ENCODE peak calls at places on chromosomes 5 and 9, in ten cellular contexts. R is ureter; C is COR-L47; A is H7; S is activated CD4-positive, CD25-positive, alpha-beta regulatory T cell; P is Ammon's horn; K is GM12878; I is mesenteric fat pad; J is aorta; L is cerebellar cortex. T is an unnamed sample.

GRCh38 chr5:131810510-131811249 is 13.9 kb upstream of the FNIP1 start:
- DNase-seq in R (no peak), C (peak; percentile 12), A (peak; percentile 57), S (no peak), P (peak; percentile 17), K (no peak), I (no peak), J (no peak), L (peak; percentile 21), T (no peak)

GRCh38 chr9:6930827-6931226 is 173.1 kb downstream of the KDM4C start:
- DNase-seq in R (no peak), C (no peak), A (no peak), S (no peak), P (no peak), K (no peak), I (no peak), J (no peak), L (no peak), T (no peak)

GRCh38 chr5:73997936-73998335 is 371.9 kb downstream of the ARHGEF28 start:
- DNase-seq in R (no peak), C (no peak), A (no peak), S (no peak), P (no peak), K (no peak), I (no peak), J (no peak), L (no peak), T (no peak)

GRCh38 chr9:24257726-24258125 is 288.0 kb downstream of the IZUMO3 start:
- DNase-seq in R (no peak), C (peak; percentile 55), A (no peak), S (no peak), P (no peak), K (no peak), I (no peak), J (no peak), L (peak; percentile 64), T (no peak)

GRCh38 chr9:92048924-92049625 is 66.1 kb downstream of the SPTLC1 start:
- DNase-seq in R (no peak), C (no peak), A (peak; percentile 44), S (no peak), P (no peak), K (no peak), I (no peak), J (no peak), L (no peak), T (no peak)

GRCh38 chr9:135804588-135805421 is 102.5 kb downstream of the CAMSAP1 start:
- DNase-seq in R (no peak), C (no peak), A (peak; percentile 91), S (no peak), P (no peak), K (no peak), I (no peak), J (peak; percentile 32), L (no peak), T (no peak)

GRCh38 chr9:136543280-136543679 is 2.6 kb downstream of the NOTCH1 start:
- DNase-seq in R (no peak), C (no peak), A (no peak), S (no peak), P (no peak), K (no peak), I (no peak), J (no peak), L (no peak), T (no peak)

GRCh38 chr9:36867672-36868471 is 166.2 kb downstream of the PAX5 start:
- DNase-seq in R (no peak), C (peak; percentile 70), A (no peak), S (no peak), P (no peak), K (no peak), I (no peak), J (no peak), L (no peak), T (no peak)

GRCh38 chr5:51433052-51433710 is 49.9 kb downstream of the ISL1 start:
- DNase-seq in R (no peak), C (no peak), A (no peak), S (no peak), P (no peak), K (no peak), I (no peak), J (no peak), L (no peak), T (no peak)

GRCh38 chr9:12785251-12785880 is 10.5 kb downstream of the LURAP1L start:
- DNase-seq in R (peak; percentile 45), C (no peak), A (no peak), S (no peak), P (peak; percentile 13), K (no peak), I (no peak), J (peak; percentile 69), L (peak; percentile 53), T (no peak)

GRCh38 chr5:1881731-1882336 is 891 bp downstream of the IRX4 start:
- DNase-seq in R (no peak), C (no peak), A (peak; percentile 84), S (no peak), P (no peak), K (no peak), I (no peak), J (no peak), L (no peak), T (no peak)

GRCh38 chr9:112777914-112778313 is 27.4 kb downstream of the SNX30 start:
- DNase-seq in R (peak; percentile 34), C (no peak), A (no peak), S (no peak), P (no peak), K (no peak), I (no peak), J (no peak), L (no peak), T (no peak)

GRCh38 chr5:92380069-92380770 is 997.1 kb upstream of the ARRDC3 start:
- DNase-seq in R (no peak), C (no peak), A (no peak), S (no peak), P (no peak), K (no peak), I (no peak), J (no peak), L (no peak), T (no peak)

GRCh38 chr5:178207183-178207916 is 3.0 kb downstream of the HNRNPAB start:
- DNase-seq in R (no peak), C (no peak), A (no peak), S (no peak), P (no peak), K (no peak), I (no peak), J (no peak), L (peak; percentile 78), T (no peak)

GRCh38 chr5:172758077-172758835 is 12.7 kb downstream of the DUSP1 start:
- DNase-seq in R (no peak), C (no peak), A (peak; percentile 63), S (no peak), P (no peak), K (no peak), I (peak; percentile 84), J (peak; percentile 79), L (no peak), T (no peak)

GRCh38 chr5:14971864-14972263 is 100.3 kb upstream of the ANKH start:
- DNase-seq in R (no peak), C (no peak), A (no peak), S (no peak), P (no peak), K (no peak), I (no peak), J (no peak), L (no peak), T (no peak)

GRCh38 chr9:95689669-95690068 is 172.9 kb upstream of the PTCH1 start:
- DNase-seq in R (no peak), C (no peak), A (no peak), S (no peak), P (no peak), K (no peak), I (no peak), J (no peak), L (no peak), T (no peak)

GRCh38 chr5:150058480-150059126 is 27.8 kb downstream of the CSF1R start:
- DNase-seq in R (no peak), C (no peak), A (peak; percentile 26), S (no peak), P (peak; percentile 80), K (no peak), I (peak; percentile 55), J (no peak), L (peak; percentile 36), T (no peak)

GRCh38 chr5:79546782-79547428 is 33.0 kb upstream of the HOMER1 start:
- DNase-seq in R (no peak), C (no peak), A (no peak), S (no peak), P (no peak), K (no peak), I (no peak), J (no peak), L (no peak), T (no peak)

GRCh38 chr5:173835662-173836061 is 52.5 kb upstream of the CPEB4 start:
- DNase-seq in R (no peak), C (no peak), A (no peak), S (no peak), P (no peak), K (no peak), I (no peak), J (no peak), L (no peak), T (no peak)

T was measured in vagina.